ENCODE peak calls at places on chromosomes 16 and 17, in four cellular contexts. Y is WTC11, J is K562, A is GM12878. Q is an unnamed sample.

GRCh38 chr17:74152591-74153455 is 50.7 kb upstream of the RPL38 start:
- DNase-seq in Y (no peak), J (no peak), A (no peak), Q (peak; percentile 91)

GRCh38 chr16:8733849-8734540 is 59.6 kb downstream of the ABAT start:
- DNase-seq in Y (no peak), A (no peak), J (no peak), Q (no peak)

GRCh38 chr17:77228224-77229215 is 87.8 kb downstream of the SEC14L1 start:
- DNase-seq in Y (no peak), A (no peak), J (no peak), Q (peak; percentile 37)

GRCh38 chr16:86354641-86355040 is 155.7 kb upstream of the FOXF1 start:
- DNase-seq in A (no peak), Y (no peak), J (no peak), Q (no peak)

GRCh38 chr16:56950881-56951771 is 10.6 kb upstream of the CETP start:
- DNase-seq in Y (peak; percentile 72), A (no peak), J (peak; percentile 45), Q (peak; percentile 82)

GRCh38 chr16:19294156-19294649 is 8.7 kb downstream of the CLEC19A start:
- DNase-seq in A (peak; percentile 84), J (no peak), Y (no peak), Q (no peak)

GRCh38 chr16:46757339-46758050 is 9.4 kb upstream of the MYLK3 start:
- DNase-seq in J (peak; percentile 28), A (no peak), Y (no peak), Q (peak; percentile 92)

GRCh38 chr17:6070280-6070894 is at the start of gene WSCD1:
- DNase-seq in J (no peak), Y (peak; percentile 33), A (no peak), Q (peak; percentile 87)

GRCh38 chr16:86734559-86735480 is 156.5 kb downstream of the FOXL1 start:
- DNase-seq in A (no peak), J (no peak), Y (no peak), Q (no peak)

GRCh38 chr17:36878216-36878615 is 59.1 kb upstream of the LHX1 start:
- DNase-seq in Y (no peak), J (no peak), A (no peak), Q (no peak)

GRCh38 chr16:81530296-81530721 is 85.7 kb downstream of the CMIP start:
- DNase-seq in Y (no peak), A (no peak), J (no peak), Q (no peak)

GRCh38 chr17:65055708-65056638 is 567 bp downstream of the GNA13 start:
- DNase-seq in J (peak; percentile 67), Y (peak; percentile 48), A (no peak), Q (peak; percentile 83)

GRCh38 chr16:1778200-1779179 is 3.9 kb downstream of the SPSB3 start:
- DNase-seq in Y (no peak), J (no peak), A (no peak), Q (no peak)

GRCh38 chr17:41860254-41860931 is 4.8 kb downstream of the KLHL11 start:
- DNase-seq in A (no peak), Y (no peak), J (no peak), Q (peak; percentile 60)

GRCh38 chr17:44119062-44119461 is 4.4 kb downstream of the HDAC5 start:
- DNase-seq in Y (no peak), J (no peak), A (no peak), Q (no peak)

GRCh38 chr16:64356267-64356666 is 765.6 kb downstream of the CDH11 start:
- DNase-seq in J (no peak), Y (no peak), A (no peak), Q (no peak)

GRCh38 chr16:57730771-57731730 is 4.5 kb upstream of the KATNB1 start:
- DNase-seq in Y (no peak), A (no peak), J (no peak), Q (no peak)

GRCh38 chr16:70412385-70412784 is 26.5 kb downstream of the ST3GAL2 start:
- DNase-seq in Y (no peak), J (no peak), A (no peak), Q (no peak)

GRCh38 chr16:1557576-1557975 is 24.1 kb downstream of the TMEM204 start:
- DNase-seq in A (no peak), J (no peak), Y (no peak), Q (no peak)

GRCh38 chr17:39730095-39730921 is at the start of gene MIEN1:
- DNase-seq in A (peak; percentile 43), J (peak; percentile 98), Y (peak; percentile 97), Q (peak; percentile 99)

GRCh38 chr16:23317266-23317661 is 15.2 kb downstream of the SCNN1B start:
- DNase-seq in Y (no peak), A (no peak), J (no peak), Q (no peak)

GRCh38 chr17:77677637-77678036 is 280.9 kb upstream of the TNRC6C start:
- DNase-seq in A (no peak), J (no peak), Y (no peak), Q (no peak)

GRCh38 chr16:30678586-30678970 is 20.3 kb downstream of the FBRS start:
- DNase-seq in A (no peak), J (no peak), Y (no peak), Q (no peak)

GRCh38 chr16:53093162-53093744 is 38.5 kb downstream of the CHD9 start:
- DNase-seq in A (no peak), Y (no peak), J (no peak), Q (no peak)

GRCh38 chr17:57102122-57102521 is 17.1 kb downstream of the AKAP1 start:
- DNase-seq in J (no peak), A (no peak), Y (no peak), Q (no peak)

GRCh38 chr16:16997349-16997748 is 473.4 kb downstream of the XYLT1 start:
- DNase-seq in A (no peak), J (no peak), Y (no peak), Q (no peak)

GRCh38 chr16:24721830-24722238 is 7.6 kb upstream of the TNRC6A start:
- DNase-seq in Y (no peak), J (no peak), A (no peak), Q (no peak)

GRCh38 chr17:14442798-14443553 is 142.1 kb downstream of the HS3ST3B1 start:
- DNase-seq in A (no peak), Y (no peak), J (no peak), Q (no peak)

GRCh38 chr16:86099326-86099725 is 200.4 kb downstream of the IRF8 start:
- DNase-seq in J (no peak), A (no peak), Y (peak; percentile 39), Q (no peak)

GRCh38 chr16:8958344-8958808 is 5.3 kb downstream of the USP7 start:
- DNase-seq in A (no peak), J (no peak), Y (no peak), Q (peak; percentile 62)

GRCh38 chr17:8188408-8188839 is 1.6 kb downstream of the BORCS6 start:
- DNase-seq in A (no peak), J (no peak), Y (no peak), Q (no peak)

GRCh38 chr17:47738178-47738577 is 5.1 kb downstream of the TBX21 start:
- DNase-seq in A (no peak), Y (no peak), J (no peak), Q (no peak)

GRCh38 chr16:76796978-76797377 is 394.0 kb upstream of the MON1B start:
- DNase-seq in A (no peak), J (no peak), Y (no peak), Q (no peak)

GRCh38 chr16:68233835-68234187 is 2.1 kb downstream of the ESRP2 start:
- DNase-seq in A (no peak), J (no peak), Y (no peak), Q (no peak)
- TF ChIP-seq CTCF in A (no peak), J (no peak), Y (no peak), Q (no peak)

GRCh38 chr17:2157081-2157480 is 102.2 kb downstream of the HIC1 start:
- DNase-seq in A (no peak), Y (no peak), J (no peak), Q (no peak)

GRCh38 chr17:2155482-2156051 is 100.7 kb downstream of the HIC1 start:
- DNase-seq in J (no peak), Y (no peak), A (no peak), Q (no peak)

GRCh38 chr17:2156666-2157065 is 101.8 kb downstream of the HIC1 start:
- DNase-seq in Y (no peak), A (no peak), J (no peak), Q (no peak)

GRCh38 chr17:2158011-2158410 is 103.1 kb downstream of the HIC1 start:
- DNase-seq in A (no peak), Y (no peak), J (no peak), Q (no peak)
- TF ChIP-seq USF1 in A (no peak), Y (no peak), J (no peak), Q (no peak)

DNA sequence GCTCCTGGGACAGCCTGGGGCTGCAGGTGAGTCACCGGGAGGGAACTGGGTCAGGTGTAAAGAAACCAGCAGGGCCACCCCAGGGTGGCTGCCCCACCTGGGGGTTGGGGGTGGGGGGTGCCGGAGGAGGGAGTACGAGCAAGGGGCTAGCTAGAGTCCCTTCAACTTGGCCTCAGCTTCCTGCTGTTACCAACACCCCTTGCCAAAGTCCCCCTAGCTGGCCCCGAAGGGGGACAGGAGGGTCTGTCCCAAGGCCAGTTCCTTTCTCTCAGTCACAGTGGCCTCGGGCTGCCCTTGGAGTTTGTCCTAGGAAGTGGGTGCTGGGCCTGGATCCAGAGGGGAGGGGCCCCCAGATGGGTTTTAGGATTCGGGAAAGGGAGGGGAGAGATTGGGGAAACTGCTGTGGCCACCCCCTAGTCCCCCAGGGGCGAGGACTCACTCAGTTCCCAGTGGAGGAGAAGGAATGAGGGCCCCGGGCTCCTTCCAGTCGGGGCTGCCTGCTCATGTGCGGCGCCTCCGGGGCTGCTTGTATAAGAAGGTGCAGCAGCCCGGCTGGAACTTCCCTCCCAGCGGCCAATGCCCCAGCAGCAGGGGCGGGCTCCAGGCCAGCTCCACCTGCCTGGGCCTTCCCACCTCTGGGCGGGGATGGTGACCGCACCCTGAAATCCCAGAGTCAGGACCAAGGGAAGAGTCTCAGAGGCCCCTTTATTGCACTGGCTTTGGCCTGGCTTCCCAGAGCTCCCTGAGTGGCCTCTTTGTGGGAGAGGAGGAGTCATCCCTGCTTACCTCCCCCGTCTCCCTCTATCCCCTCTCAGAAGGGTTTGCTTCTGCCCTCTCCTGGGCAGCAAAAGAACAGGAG is 7.3 kb downstream of the ARHGAP27 start:
- DNase-seq in A (no peak), J (peak; percentile 77), Y (peak; percentile 80), Q (peak; percentile 68)
- TF ChIP-seq CTCF in A (no peak), J (peak; percentile 75), Y (peak; percentile 12), Q (peak; percentile 44)

DNA sequence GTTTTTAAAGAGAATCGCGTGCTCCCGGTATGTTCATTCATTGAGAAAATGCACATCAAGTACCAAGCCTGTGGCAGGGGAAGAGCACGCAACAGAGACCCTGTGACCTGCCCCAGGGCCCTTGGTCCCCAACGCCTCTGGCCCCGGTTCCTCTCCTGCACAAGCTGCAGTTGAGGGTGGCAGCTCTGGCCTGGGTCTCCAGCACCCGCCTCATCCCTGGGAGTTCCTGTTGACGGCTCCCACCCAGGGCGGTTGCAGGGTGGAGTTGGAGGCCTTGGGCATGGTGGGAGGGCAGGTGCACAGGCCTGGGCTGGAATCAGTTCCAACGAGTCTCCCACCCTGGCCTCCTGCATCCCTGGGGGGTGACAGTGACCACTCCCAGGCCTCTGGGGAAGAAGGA is 5.0 kb downstream of the NECAB2 start:
- DNase-seq in Y (no peak), J (no peak), A (no peak), Q (no peak)
- TF ChIP-seq USF1 in Y (no peak), J (no peak), A (no peak), Q (no peak)

GRCh38 chr17:51371732-51372151 is 111.4 kb downstream of the UTP18 start:
- DNase-seq in J (peak; percentile 63), Y (peak; percentile 64), A (peak; percentile 28), Q (peak; percentile 85)
- TF ChIP-seq CTCF in J (peak; percentile 82), Y (peak; percentile 53), A (peak; percentile 50), Q (peak; percentile 57)

GRCh38 chr16:4316732-4317461 is 1.0 kb downstream of the GLIS2 start:
- DNase-seq in J (no peak), Y (no peak), A (no peak), Q (peak; percentile 74)
- TF ChIP-seq USF1 in J (no peak), Y (no peak), A (no peak), Q (no peak)

Q was measured in SK-N-SH.